ENCODE peak calls at places on chromosomes 12 and 14, in four cellular contexts. P, M, B and D are unnamed samples.

GRCh38 chr14:100617715-100618693 is 30.8 kb upstream of the BEGAIN start:
- DNase-seq in B (no peak), M (peak), P (no peak), D (no peak)

GRCh38 chr14:35509846-35510245 is 24.1 kb upstream of the INSM2 start:
- DNase-seq in M (no peak), P (no peak), B (no peak), D (no peak)

GRCh38 chr14:50830044-50830931 is 674 bp downstream of the NIN start:
- DNase-seq in M (peak), P (peak), B (peak), D (peak)

GRCh38 chr14:104319489-104320241 is 181.3 kb downstream of the KIF26A start:
- DNase-seq in B (no peak), M (no peak), P (no peak), D (no peak)

GRCh38 chr14:75101491-75101890 is 25.4 kb downstream of the NEK9 start:
- DNase-seq in M (no peak), P (no peak), B (no peak), D (no peak)

GRCh38 chr12:47828967-47829482 is 9.3 kb upstream of the HDAC7 start:
- DNase-seq in P (no peak), M (peak), B (peak), D (no peak)

GRCh38 chr14:70052990-70053389 is 135.8 kb downstream of the SLC8A3 start:
- DNase-seq in M (peak), P (peak), B (no peak), D (no peak)

GRCh38 chr12:66014818-66015217 is 115.7 kb downstream of the LLPH start:
- DNase-seq in B (no peak), P (no peak), M (peak), D (no peak)

GRCh38 chr12:10364839-10365681 is 24.8 kb downstream of the KLRK1 start:
- DNase-seq in B (peak), M (peak), P (peak), D (peak)

DNA sequence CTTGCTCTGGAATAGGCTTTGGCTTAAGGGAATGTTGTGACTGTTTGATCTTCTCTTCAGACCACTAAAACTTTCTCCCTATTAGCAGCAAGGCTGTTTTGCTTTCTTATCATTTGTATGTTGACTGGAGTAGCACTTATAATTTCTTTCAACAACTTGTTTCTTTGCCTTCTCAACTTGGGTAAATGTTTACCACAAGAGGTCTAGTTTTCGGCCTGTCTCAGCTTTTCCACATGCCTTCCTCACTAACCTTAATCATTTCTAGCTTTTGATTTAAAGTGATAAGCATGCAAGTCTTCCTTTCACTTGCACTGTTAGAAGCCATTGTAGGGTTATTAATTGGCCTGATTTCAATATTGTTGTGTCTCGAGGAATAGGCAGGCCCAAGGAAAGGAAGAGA is 126.7 kb upstream of the AEBP2 start:
- DNase-seq in M (no peak), B (no peak), P (no peak), D (no peak)
- TF ChIP-seq CTCF in M (no peak), B (no peak), P (no peak), D (no peak)

GRCh38 chr14:44956866-44957265 is 4.9 kb downstream of the KLHL28 start:
- DNase-seq in B (no peak), P (no peak), M (no peak), D (no peak)

GRCh38 chr14:44952391-44953110 is 9.2 kb downstream of the KLHL28 start:
- DNase-seq in P (no peak), B (no peak), M (no peak), D (no peak)

GRCh38 chr14:44955528-44955927 is 6.2 kb downstream of the KLHL28 start:
- DNase-seq in M (no peak), P (no peak), B (no peak), D (no peak)

GRCh38 chr14:44959538-44959937 is 2.2 kb downstream of the KLHL28 start:
- DNase-seq in P (no peak), B (no peak), M (no peak), D (no peak)

GRCh38 chr14:44954750-44955149 is 7.0 kb downstream of the KLHL28 start:
- DNase-seq in P (no peak), B (no peak), M (no peak), D (no peak)
- TF ChIP-seq CTCF in P (no peak), B (no peak), M (no peak), D (no peak)

DNA sequence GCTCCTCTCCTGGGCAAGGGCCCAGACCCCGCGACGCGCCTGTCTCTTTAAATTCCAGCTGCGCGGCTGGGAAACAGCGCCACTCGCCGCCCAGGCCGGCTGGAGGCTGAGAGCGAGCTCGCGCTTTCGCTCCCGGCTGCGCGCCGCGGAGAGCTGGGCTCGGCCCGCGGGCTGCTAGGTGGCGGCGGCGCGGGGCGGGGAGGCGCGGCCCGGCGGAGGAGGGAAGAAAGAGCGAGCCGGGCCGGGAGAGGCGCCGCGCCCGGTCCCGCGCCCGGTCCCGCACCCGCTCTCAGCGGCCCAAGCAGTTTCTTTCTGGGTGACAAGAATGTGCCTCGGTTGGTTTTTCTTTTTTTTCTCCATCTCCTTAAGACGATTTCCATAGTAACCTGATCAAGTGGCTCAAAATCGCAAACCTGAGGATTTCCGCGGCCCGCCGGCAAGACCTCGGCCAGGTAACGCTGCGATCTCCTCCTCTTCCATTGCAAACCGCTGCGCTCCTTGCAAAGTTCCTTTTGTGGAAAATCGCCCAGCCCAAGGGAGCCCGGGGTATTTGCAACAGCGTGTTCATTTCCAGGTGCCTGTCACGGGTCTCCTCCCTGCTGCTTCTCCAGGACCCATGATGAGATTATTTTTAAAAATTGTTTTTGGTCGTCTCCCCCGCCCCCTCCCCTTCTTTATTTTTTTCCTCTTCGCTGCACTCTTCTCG is 259.5 kb upstream of the E2F7 start:
- DNase-seq in P (peak), M (peak), B (peak), D (peak)
- TF ChIP-seq CTCF in P (peak), M (peak), B (no peak), D (peak)

GRCh38 chr14:30142216-30142615 is 214.6 kb upstream of the PRKD1 start:
- DNase-seq in P (no peak), B (no peak), M (no peak), D (no peak)

GRCh38 chr14:30143617-30144016 is 216.0 kb upstream of the PRKD1 start:
- DNase-seq in B (no peak), M (peak), P (no peak), D (no peak)

GRCh38 chr14:30138517-30138916 is 210.9 kb upstream of the PRKD1 start:
- DNase-seq in B (no peak), M (no peak), P (no peak), D (no peak)
- TF ChIP-seq CTCF in B (no peak), M (no peak), P (no peak), D (no peak)